ENCODE peak calls at places on chromosomes 5 and 9, in four cellular contexts. C, L, X and N are unnamed samples.

GRCh38 chr9:18438300-18438925 is 35.5 kb upstream of the ADAMTSL1 start:
- DNase-seq in C (peak; percentile 69), L (no peak), X (peak; percentile 30), N (peak; percentile 25)

GRCh38 chr5:180328296-180329137 is 24.6 kb downstream of the GFPT2 start:
- DNase-seq in C (peak; percentile 79), L (peak; percentile 88), X (peak; percentile 81), N (peak; percentile 90)

GRCh38 chr5:113212244-113212920 is 222.4 kb downstream of the TSSK1B start:
- DNase-seq in C (no peak), L (no peak), X (no peak), N (no peak)

GRCh38 chr9:73030370-73031039 is 77.7 kb upstream of the ALDH1A1 start:
- DNase-seq in C (no peak), L (no peak), X (no peak), N (no peak)

GRCh38 chr9:93671030-93671358 is 94.6 kb downstream of the PHF2 start:
- DNase-seq in C (no peak), L (no peak), X (no peak), N (no peak)

GRCh38 chr9:91131433-91131839 is 230.3 kb downstream of the AUH start:
- DNase-seq in C (peak; percentile 68), L (peak; percentile 31), X (no peak), N (no peak)

GRCh38 chr9:126722252-126722921 is 82.5 kb upstream of the ZBTB43 start:
- DNase-seq in C (peak; percentile 43), L (peak; percentile 62), X (peak; percentile 59), N (peak; percentile 93)

GRCh38 chr9:114289571-114290481 is 33.1 kb upstream of the ORM1 start:
- DNase-seq in C (peak; percentile 21), L (no peak), X (no peak), N (no peak)

GRCh38 chr5:90934091-90934719 is 375.6 kb downstream of the ADGRV1 start:
- DNase-seq in C (no peak), L (no peak), X (no peak), N (no peak)

GRCh38 chr5:153860482-153860881 is 178.2 kb downstream of the FAM114A2 start:
- DNase-seq in C (no peak), L (no peak), X (no peak), N (no peak)

GRCh38 chr5:146564036-146564762 is 48.2 kb upstream of the GPR151 start:
- DNase-seq in C (no peak), L (no peak), X (no peak), N (no peak)

GRCh38 chr5:56356876-56357160 is 123.7 kb upstream of the ANKRD55 start:
- DNase-seq in C (no peak), L (no peak), X (no peak), N (no peak)

GRCh38 chr9:72477862-72478564 is 43.4 kb upstream of the TMC1 start:
- DNase-seq in C (no peak), L (peak; percentile 92), X (no peak), N (no peak)

GRCh38 chr5:174526177-174526576 is 198.2 kb upstream of the MSX2 start:
- DNase-seq in C (no peak), L (no peak), X (no peak), N (no peak)

GRCh38 chr5:124806026-124806856 is 59.8 kb upstream of the ZNF608 start:
- DNase-seq in C (peak; percentile 84), L (no peak), X (peak; percentile 54), N (peak; percentile 10)

GRCh38 chr5:180095545-180095944 is 24.0 kb upstream of the RNF130 start:
- DNase-seq in C (no peak), L (no peak), X (no peak), N (no peak)

GRCh38 chr9:15211994-15212501 is 95.0 kb downstream of the TTC39B start:
- DNase-seq in C (no peak), L (no peak), X (no peak), N (no peak)

GRCh38 chr5:133612021-133612860 is at the start of gene FSTL4:
- DNase-seq in C (no peak), L (peak; percentile 46), X (no peak), N (no peak)

GRCh38 chr9:136268776-136269175 is 23.2 kb upstream of the QSOX2 start:
- DNase-seq in C (no peak), L (no peak), X (no peak), N (no peak)

GRCh38 chr5:91929522-91929817 is 546.4 kb upstream of the ARRDC3 start:
- DNase-seq in C (no peak), L (no peak), X (no peak), N (no peak)

GRCh38 chr5:180161420-180162303 is 47.3 kb downstream of the RASGEF1C start:
- DNase-seq in C (no peak), L (no peak), X (no peak), N (no peak)

GRCh38 chr9:124860582-124861341 is 995 bp downstream of the RPL35 start:
- DNase-seq in C (no peak), L (no peak), X (no peak), N (no peak)

GRCh38 chr9:76516871-76517270 is 57.9 kb downstream of the GCNT1 start:
- DNase-seq in C (no peak), L (no peak), X (no peak), N (no peak)

GRCh38 chr5:80153586-80154126 is 102.2 kb downstream of the SERINC5 start:
- DNase-seq in C (no peak), L (no peak), X (no peak), N (no peak)

GRCh38 chr9:105187781-105188180 is 56.7 kb upstream of the SLC44A1 start:
- DNase-seq in C (no peak), L (peak; percentile 49), X (no peak), N (no peak)

GRCh38 chr5:55232985-55233928 is at the start of gene CCNO:
- DNase-seq in C (peak; percentile 61), L (peak; percentile 80), X (peak; percentile 35), N (peak; percentile 65)

GRCh38 chr5:122656107-122656506 is 118.8 kb upstream of the SNX2 start:
- DNase-seq in C (no peak), L (no peak), X (no peak), N (no peak)

GRCh38 chr5:139744471-139745120 is 51.0 kb upstream of the PSD2 start:
- DNase-seq in C (no peak), L (no peak), X (no peak), N (no peak)

GRCh38 chr5:765948-766631 is 18.4 kb downstream of the ZDHHC11B start:
- DNase-seq in C (no peak), L (no peak), X (no peak), N (no peak)

GRCh38 chr5:132655821-132656773 is 1.9 kb upstream of the IL13 start:
- DNase-seq in C (no peak), L (no peak), X (no peak), N (peak; percentile 72)

GRCh38 chr5:50836356-50836755 is 169.9 kb downstream of the PARP8 start:
- DNase-seq in C (no peak), L (no peak), X (no peak), N (no peak)

GRCh38 chr9:124468061-124468740 is 17.9 kb downstream of the ADGRD2 start:
- DNase-seq in C (no peak), L (no peak), X (no peak), N (no peak)

GRCh38 chr9:134598884-134599245 is 42.7 kb upstream of the COL5A1 start:
- DNase-seq in C (no peak), L (no peak), X (peak; percentile 11), N (no peak)

GRCh38 chr5:68320094-68320986 is 104.8 kb downstream of the PIK3R1 start:
- DNase-seq in C (no peak), L (peak; percentile 24), X (no peak), N (no peak)

GRCh38 chr9:91419222-91420191 is 4.1 kb downstream of the NFIL3 start:
- DNase-seq in C (peak; percentile 83), L (peak; percentile 62), X (peak; percentile 76), N (no peak)

GRCh38 chr5:580436-580835 is 31.7 kb upstream of the CEP72 start:
- DNase-seq in C (no peak), L (no peak), X (no peak), N (no peak)

GRCh38 chr5:172904643-172905345 is 54.4 kb upstream of the RPL26L1 start:
- DNase-seq in C (peak; percentile 62), L (no peak), X (peak; percentile 54), N (no peak)

GRCh38 chr5:83494666-83495065 is 23.1 kb downstream of the VCAN start:
- DNase-seq in C (no peak), L (no peak), X (no peak), N (no peak)

DNA sequence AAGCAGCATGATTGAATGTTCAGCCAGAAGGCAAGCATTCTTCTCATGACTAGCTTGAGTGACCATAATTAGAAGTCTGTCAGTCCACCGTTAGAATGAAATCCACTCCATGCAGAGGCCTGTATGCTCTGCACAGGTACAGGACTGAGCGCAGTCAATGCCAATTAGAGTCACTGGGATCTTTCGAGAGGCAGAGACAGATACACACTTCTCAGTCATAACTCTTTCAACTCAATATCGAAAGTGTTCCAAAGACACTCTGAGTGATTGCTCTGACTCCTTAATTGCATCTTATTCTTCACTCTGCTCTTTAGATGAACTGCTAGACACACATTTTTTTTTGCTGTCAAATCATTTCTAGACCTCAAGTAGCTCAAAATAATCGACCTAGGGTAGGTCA is 203.6 kb downstream of the GABRB2 start:
- DNase-seq in C (no peak), L (no peak), X (no peak), N (no peak)
- TF ChIP-seq EP300 in C (no peak), L (no peak), X (no peak), N (no peak)

DNA sequence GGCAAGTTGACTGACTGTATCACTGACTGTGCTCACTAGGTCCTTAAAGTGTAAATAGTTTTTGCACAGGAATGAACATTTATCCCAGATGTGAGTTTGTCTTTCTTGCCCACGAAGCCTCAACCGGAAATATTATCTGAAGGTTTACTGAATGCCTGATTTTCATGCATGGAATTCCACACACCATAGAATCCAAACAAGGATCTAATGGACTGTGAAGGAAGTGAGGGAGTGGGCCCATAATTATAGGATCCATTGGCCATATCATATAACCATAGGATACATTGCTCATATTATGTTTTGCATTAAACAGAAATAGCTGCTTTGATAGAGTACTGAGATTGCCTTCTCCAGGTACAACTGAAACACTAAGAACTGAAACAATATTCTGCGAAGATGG is 1057.2 kb upstream of the EDIL3 start:
- DNase-seq in C (no peak), L (no peak), X (no peak), N (no peak)
- TF ChIP-seq EP300 in C (no peak), L (no peak), X (no peak), N (no peak)

GRCh38 chr9:34519321-34520020 is 3.3 kb downstream of the ENHO start:
- DNase-seq in C (no peak), L (no peak), X (no peak), N (no peak)

GRCh38 chr9:34518896-34519295 is 3.9 kb downstream of the ENHO start:
- DNase-seq in C (no peak), L (no peak), X (no peak), N (no peak)

GRCh38 chr9:34521406-34522045 is 1.3 kb downstream of the ENHO start:
- DNase-seq in C (no peak), L (no peak), X (no peak), N (no peak)

GRCh38 chr9:34520505-34521385 is 2.0 kb downstream of the ENHO start:
- DNase-seq in C (no peak), L (no peak), X (no peak), N (no peak)

DNA sequence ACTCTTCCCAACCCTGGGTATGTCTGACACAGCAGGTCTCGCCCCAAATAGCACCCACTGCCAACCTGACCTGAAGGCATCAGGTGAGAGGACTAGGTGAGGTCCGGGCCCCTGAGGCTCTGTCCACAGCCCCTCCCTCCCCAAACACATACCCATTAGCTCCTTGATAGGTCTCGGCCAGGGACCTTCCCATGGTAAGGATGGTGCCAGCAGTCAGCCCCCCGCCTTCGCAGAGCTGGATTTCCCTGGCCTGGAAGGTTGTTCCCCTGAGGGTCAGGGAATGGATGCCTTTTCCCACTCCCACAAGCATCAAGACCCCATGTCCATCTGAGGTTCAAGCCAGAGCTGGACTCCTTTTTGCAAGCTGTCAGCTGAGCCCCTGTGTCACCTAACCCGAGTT is 2.7 kb downstream of the ENHO start:
- DNase-seq in C (no peak), L (no peak), X (no peak), N (no peak)
- TF ChIP-seq EP300 in C (no peak), L (no peak), X (no peak), N (no peak)

GRCh38 chr5:107735558-107735957 is 64.8 kb upstream of the EFNA5 start:
- DNase-seq in C (no peak), L (no peak), X (no peak), N (no peak)
- TF ChIP-seq EP300 in C (no peak), L (no peak), X (no peak), N (no peak)